ENCODE peak calls at places on chromosomes 3 and 15, in six cellular contexts. G is right atrium auricular region, L is AG04450, J is sigmoid colon, R is keratinocyte, W is tibial artery. T is an unnamed sample.

GRCh38 chr3:16884748-16885587 is at the start of gene PLCL2:
- DNase-seq in R (no peak), G (no peak), L (no peak), J (peak; percentile 74), W (peak; percentile 30), T (no peak)

GRCh38 chr15:41490355-41490754 is 3.3 kb upstream of the ITPKA start:
- DNase-seq in J (no peak), W (no peak), L (peak; percentile 92), R (peak; percentile 86), G (no peak), T (peak; percentile 23)

GRCh38 chr3:46955801-46956259 is 20.7 kb downstream of the CCDC12 start:
- DNase-seq in L (no peak), G (no peak), R (no peak), W (no peak), J (no peak), T (no peak)

GRCh38 chr3:193732391-193732790 is 139.4 kb downstream of the OPA1 start:
- DNase-seq in J (no peak), R (no peak), L (peak; percentile 20), W (no peak), G (no peak), T (peak; percentile 22)

GRCh38 chr3:127011270-127011992 is 28.5 kb downstream of the PLXNA1 start:
- DNase-seq in W (peak; percentile 63), R (no peak), G (peak; percentile 64), J (no peak), L (no peak), T (no peak)

GRCh38 chr15:82108489-82109078 is 62.8 kb upstream of the MEX3B start:
- DNase-seq in R (no peak), J (peak; percentile 70), L (no peak), G (no peak), W (peak; percentile 32), T (no peak)

GRCh38 chr15:69996842-69997478 is 100.8 kb downstream of the TLE3 start:
- DNase-seq in W (no peak), L (no peak), G (no peak), J (no peak), R (no peak), T (no peak)

GRCh38 chr15:89551502-89551901 is 23.8 kb upstream of the TICRR start:
- DNase-seq in R (no peak), G (no peak), J (no peak), W (no peak), L (no peak), T (no peak)

GRCh38 chr15:99451484-99451883 is 114.3 kb upstream of the MEF2A start:
- DNase-seq in L (no peak), G (peak; percentile 52), J (peak; percentile 35), R (no peak), W (no peak), T (no peak)

GRCh38 chr3:113018461-113019181 is 27.8 kb downstream of the GTPBP8 start:
- DNase-seq in R (no peak), G (no peak), J (no peak), L (no peak), W (no peak), T (no peak)

GRCh38 chr3:175121225-175121624 is 262.1 kb downstream of the NAALADL2 start:
- DNase-seq in R (no peak), W (no peak), J (no peak), L (no peak), G (no peak), T (no peak)

GRCh38 chr3:46713048-46713897 is 4.4 kb downstream of the PRSS50 start:
- DNase-seq in L (no peak), W (no peak), R (no peak), J (peak; percentile 46), G (no peak), T (no peak)

GRCh38 chr3:151579571-151580270 is 118.9 kb upstream of the IGSF10 start:
- DNase-seq in J (peak; percentile 68), G (peak; percentile 68), L (no peak), R (no peak), W (peak; percentile 45), T (no peak)

GRCh38 chr15:20367093-20367492 is 174.5 kb downstream of the GOLGA6L6 start:
- DNase-seq in G (no peak), L (no peak), W (no peak), J (no peak), R (no peak), T (no peak)

DNA sequence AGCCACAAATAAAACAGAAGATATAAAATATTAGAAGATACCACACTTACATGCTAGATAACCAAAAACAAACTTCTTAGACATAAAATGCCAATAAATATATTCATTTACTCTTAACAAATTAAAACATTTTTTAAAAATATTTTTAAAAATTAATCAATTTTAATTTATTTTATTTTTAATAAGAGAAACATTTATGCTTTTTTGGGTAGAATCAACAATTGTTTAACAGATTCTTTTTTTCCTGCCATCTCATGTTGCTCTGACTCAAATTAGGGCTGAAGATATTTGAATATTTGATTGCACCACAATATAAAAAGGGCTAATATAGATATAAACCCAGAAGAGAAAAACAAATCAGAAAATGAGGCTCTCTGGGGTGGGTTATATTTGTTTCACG is 172.6 kb downstream of the GOLGA6L6 start:
- DNase-seq in G (no peak), J (no peak), L (no peak), R (no peak), W (no peak), T (no peak)
- TF ChIP-seq CTCF in G (no peak), J (no peak), L (no peak), R (no peak), W (no peak), T (no peak)

GRCh38 chr15:51349156-51349844 is 7.8 kb downstream of the GLDN start:
- DNase-seq in G (no peak), J (no peak), L (no peak), R (no peak), W (no peak), T (no peak)
- H3K4me3 ChIP-seq in G (no peak overlapping the region), J (no peak overlapping the region), L (no peak overlapping the region), R (no peak overlapping the region), W (no peak overlapping the region), T (no peak overlapping the region)

GRCh38 chr3:15633766-15634588 is 32.4 kb downstream of the BTD start:
- DNase-seq in W (no peak), J (no peak), R (no peak), L (no peak), G (no peak), T (no peak)

GRCh38 chr3:15634671-15635661 is 33.4 kb downstream of the BTD start:
- DNase-seq in L (no peak), J (peak; percentile 94), R (no peak), G (no peak), W (no peak), T (peak; percentile 96)

GRCh38 chr3:15631426-15632211 is 30.1 kb downstream of the BTD start:
- DNase-seq in J (no peak), L (no peak), W (no peak), G (no peak), R (no peak), T (no peak)

GRCh38 chr3:15632212-15632580 is 30.7 kb downstream of the BTD start:
- DNase-seq in R (no peak), J (no peak), L (no peak), W (no peak), G (no peak), T (no peak)

GRCh38 chr3:15633159-15633558 is 31.6 kb downstream of the BTD start:
- DNase-seq in R (no peak), J (no peak), L (no peak), G (no peak), W (no peak), T (no peak)
- TF ChIP-seq CTCF in R (no peak), J (no peak), L (no peak), G (no peak), W (no peak), T (no peak)

GRCh38 chr3:94004301-94004910 is 24.0 kb downstream of the STX19 start:
- DNase-seq in R (peak; percentile 21), W (no peak), L (peak; percentile 53), J (no peak), G (no peak), T (no peak)
- H3K4me3 ChIP-seq in R (no peak overlapping the region), W (peak overlapping the region; percentile 26), L (peak overlapping the region; percentile 41), J (peak overlapping the region; percentile 1), G (peak overlapping the region; percentile 23), T (peak overlapping the region; percentile 2)

DNA sequence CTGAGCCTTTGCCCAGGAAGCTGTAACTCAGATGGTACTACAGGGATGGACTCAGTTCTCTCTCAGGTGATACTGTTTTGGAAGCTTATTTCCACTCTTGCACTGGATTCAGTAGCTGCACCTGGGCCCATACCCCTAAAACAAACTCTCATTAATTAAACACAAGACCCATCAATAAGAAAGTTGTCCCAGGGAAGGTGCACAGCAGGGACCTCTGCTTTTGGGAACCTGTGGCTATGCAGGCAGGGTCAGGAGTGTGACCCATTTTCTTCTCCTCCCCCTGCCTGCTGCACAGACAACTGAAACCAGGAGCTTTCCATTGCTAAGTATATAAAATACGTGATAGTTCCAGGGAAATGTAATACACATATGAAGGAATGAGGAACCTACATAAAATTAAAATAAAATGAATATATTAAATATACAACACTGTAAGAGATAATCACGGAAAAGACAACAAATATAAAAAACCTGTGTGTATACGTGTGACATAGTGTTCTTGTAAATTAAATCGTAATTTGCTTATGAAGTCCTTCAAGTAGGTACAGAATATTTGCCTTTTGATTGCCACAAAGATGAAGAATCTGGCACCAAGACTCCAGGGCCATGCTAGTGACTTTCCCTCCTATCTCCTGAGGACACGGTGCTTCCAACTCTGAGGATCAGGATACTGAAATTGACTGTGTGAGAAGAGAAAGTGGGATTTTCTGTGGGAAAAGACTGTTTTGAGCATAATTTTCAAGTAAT is 101.6 kb upstream of the GOLGA6L6 start:
- DNase-seq in J (no peak), W (no peak), R (no peak), G (no peak), L (no peak), T (no peak)
- TF ChIP-seq CTCF in J (no peak), W (no peak), R (no peak), G (no peak), L (no peak), T (no peak)

GRCh38 chr3:61701019-61701418 is 139.6 kb downstream of the PTPRG start:
- DNase-seq in L (no peak), R (peak; percentile 53), J (no peak), G (no peak), W (no peak), T (no peak)

GRCh38 chr3:61702453-61702852 is 141.1 kb downstream of the PTPRG start:
- DNase-seq in L (no peak), J (no peak), G (no peak), W (no peak), R (peak; percentile 26), T (no peak)

GRCh38 chr3:61704807-61705206 is 143.4 kb downstream of the PTPRG start:
- DNase-seq in J (no peak), R (no peak), G (no peak), L (no peak), W (no peak), T (no peak)

DNA sequence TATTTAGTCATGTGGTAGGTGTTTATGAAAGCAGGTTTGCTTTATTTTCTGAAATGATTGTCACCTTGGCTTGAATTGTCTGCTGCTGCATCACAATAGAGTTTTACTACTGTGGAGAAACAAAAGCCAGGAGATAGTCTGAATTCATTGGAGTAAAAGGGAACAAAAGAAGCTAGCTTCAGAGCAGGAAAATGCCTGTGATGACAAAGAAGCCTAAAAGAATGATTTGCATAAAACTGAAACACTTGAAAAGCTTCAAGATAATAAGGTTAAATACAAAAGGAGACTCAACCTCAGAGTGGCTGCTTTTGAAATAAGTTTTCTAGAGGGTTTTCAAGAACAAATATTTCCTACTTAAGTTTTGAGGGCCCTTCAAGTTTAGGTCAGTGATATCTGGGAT is 138.3 kb downstream of the PTPRG start:
- DNase-seq in R (no peak), W (no peak), J (no peak), G (no peak), L (no peak), T (no peak)
- H3K4me3 ChIP-seq in R (no peak overlapping the region), W (no peak overlapping the region), J (no peak overlapping the region), G (no peak overlapping the region), L (no peak overlapping the region), T (no peak overlapping the region)